ENCODE peak calls at places on chromosomes 2 and 18, in five cellular contexts. J is activated CD8-positive, alpha-beta T cell treated with anti-CD3 and anti-CD28 coated beads for 36 hours; P is AG20443; Y is BE2C; F is T-helper 2 cell. S is an unnamed sample.

GRCh38 chr2:67514515-67514914 is 117.4 kb downstream of the ETAA1 start:
- DNase-seq in J (no peak), P (peak), Y (no peak), F (no peak), S (no peak)

GRCh38 chr2:9060819-9061218 is 57.3 kb upstream of the MBOAT2 start:
- DNase-seq in J (no peak), P (no peak), Y (peak), F (no peak), S (no peak)

GRCh38 chr2:42464631-42465030 is 29.2 kb downstream of the KCNG3 start:
- DNase-seq in J (no peak), P (no peak), Y (no peak), F (no peak), S (no peak)

GRCh38 chr18:8003878-8004675 is 437.0 kb downstream of the PTPRM start:
- DNase-seq in J (no peak), P (no peak), Y (no peak), F (no peak), S (no peak)

GRCh38 chr2:41853427-41854191 is 194.2 kb upstream of the PKDCC start:
- DNase-seq in J (peak), P (peak), Y (peak), F (no peak), S (no peak)

GRCh38 chr2:216031960-216032689 is 18.8 kb upstream of the MREG start:
- DNase-seq in J (no peak), P (peak), Y (no peak), F (no peak), S (no peak)

GRCh38 chr2:235614176-235614860 is 120.5 kb downstream of the AGAP1 start:
- DNase-seq in J (no peak), P (peak), Y (no peak), F (no peak), S (no peak)

GRCh38 chr2:54455584-54456525 is at the start of gene SPTBN1:
- DNase-seq in J (peak), P (peak), Y (peak), F (no peak), S (peak)

GRCh38 chr18:79805211-79805862 is 7.6 kb downstream of the KCNG2 start:
- DNase-seq in J (no peak), P (no peak), Y (no peak), F (no peak), S (no peak)

GRCh38 chr2:196927318-196928225 is 1.1 kb upstream of the PGAP1 start:
- DNase-seq in J (peak), P (peak), Y (no peak), F (peak), S (no peak)

GRCh38 chr2:126781206-126781605 is 117.5 kb upstream of the TEX51 start:
- DNase-seq in J (no peak), P (no peak), Y (no peak), F (no peak), S (no peak)

GRCh38 chr2:23384551-23385349 is at the start of gene KLHL29:
- DNase-seq in J (peak), P (peak), Y (peak), F (no peak), S (peak)

GRCh38 chr2:83900859-83901258 is 558.2 kb downstream of the SUCLG1 start:
- DNase-seq in J (no peak), P (no peak), Y (no peak), F (no peak), S (no peak)

GRCh38 chr18:31740180-31740579 is 20.5 kb downstream of the SLC25A52 start:
- DNase-seq in J (no peak), P (no peak), Y (no peak), F (no peak), S (no peak)

GRCh38 chr18:8097942-8098341 is 511.3 kb upstream of the RAB12 start:
- DNase-seq in J (no peak), P (no peak), Y (no peak), F (no peak), S (no peak)

GRCh38 chr2:8315766-8316165 is 366.1 kb upstream of the ID2 start:
- DNase-seq in J (no peak), P (peak), Y (peak), F (no peak), S (no peak)

GRCh38 chr18:47809420-47809819 is 121.0 kb downstream of the SMAD2 start:
- DNase-seq in J (no peak), P (no peak), Y (peak), F (no peak), S (no peak)

S was measured in activated B cell treated with CpG ODN at 0.5 μM for 24 hours.